ENCODE peak calls at places on chromosome 17, in four cellular contexts. One of them, this sample, is unnamed.

GRCh38 chr17:81239714-81240555 is 817 bp downstream of the NDUFAF8 start:
- DNase-seq in adrenal gland: no peak
- DNase-seq in heart left ventricle: no peak
- DNase-seq in GM12878: no peak
- DNase-seq in this sample: no peak

GRCh38 chr17:63919311-63919723 is 678 bp upstream of the GH1 start:
- DNase-seq in GM12878: peak; percentile 71
- DNase-seq in heart left ventricle: peak; percentile 49
- DNase-seq in adrenal gland: peak; percentile 80
- DNase-seq in this sample: peak; percentile 74

GRCh38 chr17:71502443-71502842 is 618.4 kb upstream of the SOX9 start:
- DNase-seq in heart left ventricle: no peak
- DNase-seq in GM12878: no peak
- DNase-seq in adrenal gland: no peak
- DNase-seq in this sample: no peak

GRCh38 chr17:29733151-29733550 is 110.4 kb upstream of the CORO6 start:
- DNase-seq in heart left ventricle: no peak
- DNase-seq in adrenal gland: no peak
- DNase-seq in GM12878: no peak
- DNase-seq in this sample: no peak

GRCh38 chr17:9484789-9485188 is 90.8 kb downstream of the STX8 start:
- DNase-seq in heart left ventricle: no peak
- DNase-seq in adrenal gland: no peak
- DNase-seq in GM12878: no peak
- DNase-seq in this sample: no peak

GRCh38 chr17:77995146-77995852 is 36.8 kb downstream of the TNRC6C start:
- DNase-seq in GM12878: no peak
- DNase-seq in heart left ventricle: peak; percentile 80
- DNase-seq in adrenal gland: peak; percentile 59
- DNase-seq in this sample: no peak

GRCh38 chr17:48051706-48052486 is 3.7 kb downstream of the NFE2L1 start:
- DNase-seq in heart left ventricle: peak; percentile 85
- DNase-seq in GM12878: no peak
- DNase-seq in adrenal gland: peak; percentile 86
- DNase-seq in this sample: peak; percentile 34

GRCh38 chr17:64747938-64748540 is 85.9 kb upstream of the SMURF2 start:
- DNase-seq in heart left ventricle: no peak
- DNase-seq in adrenal gland: no peak
- DNase-seq in GM12878: no peak
- DNase-seq in this sample: no peak

GRCh38 chr17:65794572-65794971 is 233.1 kb upstream of the AXIN2 start:
- DNase-seq in GM12878: no peak
- DNase-seq in heart left ventricle: no peak
- DNase-seq in adrenal gland: no peak
- DNase-seq in this sample: no peak

GRCh38 chr17:72176902-72177660 is 56.3 kb downstream of the SOX9 start:
- DNase-seq in GM12878: no peak
- DNase-seq in adrenal gland: no peak
- DNase-seq in heart left ventricle: no peak
- DNase-seq in this sample: no peak

GRCh38 chr17:39244016-39244599 is 18.4 kb upstream of the STAC2 start:
- DNase-seq in GM12878: no peak
- DNase-seq in heart left ventricle: no peak
- DNase-seq in adrenal gland: no peak
- DNase-seq in this sample: no peak

GRCh38 chr17:66304304-66305174 is 2.1 kb downstream of the PRKCA start:
- DNase-seq in GM12878: no peak
- DNase-seq in heart left ventricle: no peak
- DNase-seq in adrenal gland: no peak
- DNase-seq in this sample: no peak

GRCh38 chr17:62720126-62720850 is 87.8 kb downstream of the MARCHF10 start:
- DNase-seq in heart left ventricle: no peak
- DNase-seq in adrenal gland: peak; percentile 7
- DNase-seq in GM12878: peak; percentile 33
- DNase-seq in this sample: no peak

GRCh38 chr17:45117283-45117682 is 15.0 kb downstream of the PLCD3 start:
- DNase-seq in heart left ventricle: no peak
- DNase-seq in adrenal gland: no peak
- DNase-seq in GM12878: no peak
- DNase-seq in this sample: no peak

GRCh38 chr17:42675984-42676423 is 790 bp downstream of the PLEKHH3 start:
- DNase-seq in heart left ventricle: peak; percentile 72
- DNase-seq in GM12878: no peak
- DNase-seq in adrenal gland: peak; percentile 73
- DNase-seq in this sample: no peak
- H3K27ac ChIP-seq in heart left ventricle: peak overlapping the region; percentile 87
- H3K27ac ChIP-seq in GM12878: peak overlapping the region; percentile 54
- H3K27ac ChIP-seq in adrenal gland: peak overlapping the region; percentile 94
- H3K27ac ChIP-seq in this sample: peak overlapping the region; percentile 91

DNA sequence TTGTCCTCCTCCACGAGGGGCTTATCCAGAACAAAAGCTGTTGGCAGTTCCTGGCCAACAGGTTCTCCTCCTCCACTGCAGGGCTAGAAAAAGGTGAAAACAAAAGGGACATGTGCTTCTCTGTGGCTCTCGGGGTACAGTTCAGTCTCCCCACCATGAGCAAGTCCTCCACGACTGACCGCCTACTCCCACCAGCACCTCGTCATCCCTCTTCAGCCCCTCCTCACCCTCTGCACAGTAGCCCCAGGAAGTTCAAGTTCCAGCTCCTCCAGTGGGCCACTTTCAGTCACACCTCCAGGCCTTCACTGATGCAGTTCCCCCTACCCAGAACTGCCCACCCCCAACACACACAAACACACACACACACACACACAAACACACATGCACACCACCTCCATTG is 19.4 kb downstream of the KRT9 start:
- DNase-seq in heart left ventricle: no peak
- DNase-seq in GM12878: no peak
- DNase-seq in adrenal gland: no peak
- DNase-seq in this sample: no peak
- TF ChIP-seq POLR2A in heart left ventricle: no peak
- TF ChIP-seq POLR2A in GM12878: no peak
- TF ChIP-seq POLR2A in adrenal gland: no peak
- TF ChIP-seq POLR2A in this sample: no peak

GRCh38 chr17:82864721-82865240 is 25.0 kb upstream of the ZNF750 start:
- DNase-seq in GM12878: no peak
- DNase-seq in heart left ventricle: peak; percentile 23
- DNase-seq in adrenal gland: no peak
- DNase-seq in this sample: no peak
- TF ChIP-seq CTCF in GM12878: peak; percentile 6
- TF ChIP-seq CTCF in heart left ventricle: no peak
- TF ChIP-seq CTCF in adrenal gland: no peak
- TF ChIP-seq CTCF in this sample: no peak

GRCh38 chr17:73201215-73202069 is 8.6 kb downstream of the COG1 start:
- DNase-seq in heart left ventricle: no peak
- DNase-seq in GM12878: no peak
- DNase-seq in adrenal gland: peak; percentile 83
- DNase-seq in this sample: no peak
- H3K27ac ChIP-seq in heart left ventricle: peak overlapping the region; percentile 63
- H3K27ac ChIP-seq in GM12878: no peak overlapping the region
- H3K27ac ChIP-seq in adrenal gland: peak overlapping the region; percentile 27
- H3K27ac ChIP-seq in this sample: no peak overlapping the region